ENCODE peak calls at places on chromosomes 11 and 22, in seven cellular contexts. L is stimulated activated CD4-positive, alpha-beta T cell treated with anti-CD3 and anti-CD28 coated beads, Interleukin-4, amount 100 ng/mL, for 1 hour; H is A549; M is LoVo; C is body of pancreas; R is thoracic aorta; T is activated CD8-positive, alpha-beta T cell treated with anti-CD3 and anti-CD28 coated beads for 36 hours. I is an unnamed sample.

GRCh38 chr22:29883045-29883830 is at the start of gene MTMR3:
- DNase-seq in L (peak; percentile 94), H (peak; percentile 89), M (peak; percentile 88), C (peak; percentile 92), R (peak; percentile 71), T (peak; percentile 94), I (peak; percentile 72)

GRCh38 chr11:29780756-29781155 is 236.1 kb downstream of the KCNA4 start:
- DNase-seq in L (no peak), H (no peak), M (no peak), C (no peak), R (no peak), T (no peak), I (no peak)

GRCh38 chr11:68904458-68904847 is 762 bp downstream of the IGHMBP2 start:
- DNase-seq in L (peak; percentile 28), H (peak; percentile 17), M (no peak), C (no peak), R (no peak), T (no peak), I (no peak)

GRCh38 chr11:113350646-113351045 is 36.3 kb downstream of the TTC12 start:
- DNase-seq in L (no peak), H (no peak), M (no peak), C (no peak), R (no peak), T (no peak), I (no peak)

GRCh38 chr11:64760759-64761417 is 1.1 kb upstream of the PYGM start:
- DNase-seq in L (no peak), H (no peak), M (no peak), C (no peak), R (no peak), T (no peak), I (no peak)

GRCh38 chr11:86932942-86933875 is 22.0 kb downstream of the FZD4 start:
- DNase-seq in L (no peak), H (no peak), M (no peak), C (no peak), R (no peak), T (no peak), I (no peak)

GRCh38 chr11:72812968-72813739 is 1.1 kb upstream of the ATG16L2 start:
- DNase-seq in L (peak; percentile 69), H (peak; percentile 86), M (peak; percentile 75), C (peak; percentile 58), R (no peak), T (peak; percentile 93), I (peak; percentile 71)

GRCh38 chr22:36569999-36570398 is 41.0 kb upstream of the EIF3D start:
- DNase-seq in L (no peak), H (peak; percentile 45), M (no peak), C (peak; percentile 8), R (no peak), T (no peak), I (peak; percentile 33)

GRCh38 chr11:86335131-86335768 is 33.2 kb downstream of the HIKESHI start:
- DNase-seq in L (no peak), H (no peak), M (no peak), C (no peak), R (no peak), T (no peak), I (no peak)

GRCh38 chr11:92457250-92457649 is 232.6 kb downstream of the FAT3 start:
- DNase-seq in L (no peak), H (no peak), M (no peak), C (no peak), R (no peak), T (no peak), I (no peak)

GRCh38 chr11:61889831-61890230 is 1.5 kb downstream of the FADS3 start:
- DNase-seq in L (no peak), H (no peak), M (no peak), C (no peak), R (no peak), T (no peak), I (no peak)

GRCh38 chr11:76279651-76280050 is 73.3 kb upstream of the WNT11 start:
- DNase-seq in L (no peak), H (no peak), M (no peak), C (no peak), R (no peak), T (no peak), I (no peak)

GRCh38 chr22:46453006-46453828 is 84.2 kb downstream of the CELSR1 start:
- DNase-seq in L (no peak), H (no peak), M (no peak), C (peak; percentile 34), R (no peak), T (no peak), I (no peak)

GRCh38 chr22:41028841-41029240 is 63.6 kb upstream of the EP300 start:
- DNase-seq in L (no peak), H (peak; percentile 31), M (no peak), C (no peak), R (no peak), T (no peak), I (no peak)

GRCh38 chr11:88656960-88657738 is 319.6 kb upstream of the CTSC start:
- DNase-seq in L (no peak), H (no peak), M (no peak), C (no peak), R (no peak), T (no peak), I (no peak)

GRCh38 chr11:60127311-60127811 is 38.9 kb downstream of the MS4A2 start:
- DNase-seq in L (no peak), H (no peak), M (peak; percentile 34), C (peak; percentile 5), R (no peak), T (no peak), I (no peak)

GRCh38 chr22:46797355-46797754 is 34.9 kb downstream of the TBC1D22A start:
- DNase-seq in L (no peak), H (peak; percentile 64), M (no peak), C (no peak), R (no peak), T (no peak), I (no peak)

GRCh38 chr22:44181033-44181911 is 547 bp downstream of the PARVG start:
- DNase-seq in L (peak; percentile 66), H (no peak), M (no peak), C (peak; percentile 40), R (no peak), T (peak; percentile 80), I (no peak)

GRCh38 chr22:31343235-31344191 is 2.6 kb downstream of the PATZ1 start:
- DNase-seq in L (peak; percentile 26), H (no peak), M (no peak), C (peak; percentile 93), R (no peak), T (peak; percentile 53), I (no peak)

GRCh38 chr11:32830413-32830738 is 649 bp downstream of the PRRG4 start:
- DNase-seq in L (no peak), H (peak; percentile 58), M (peak; percentile 56), C (peak; percentile 80), R (no peak), T (no peak), I (no peak)

GRCh38 chr22:23237201-23237798 is 57.0 kb downstream of the BCR start:
- DNase-seq in L (no peak), H (no peak), M (no peak), C (peak; percentile 66), R (no peak), T (no peak), I (no peak)

GRCh38 chr22:32329202-32329645 is 28.4 kb upstream of the RFPL3 start:
- DNase-seq in L (no peak), H (no peak), M (no peak), C (no peak), R (no peak), T (no peak), I (no peak)

GRCh38 chr11:60221706-60222105 is 21.2 kb downstream of the MS4A4E start:
- DNase-seq in L (no peak), H (no peak), M (no peak), C (no peak), R (no peak), T (no peak), I (no peak)